ENCODE peak calls at places on chromosomes 13 and 19, in nine cellular contexts. J, D, R, H, E, N, Q, Y and M are unnamed samples.

GRCh38 chr19:43562698-43563241 is 12.6 kb downstream of the XRCC1 start:
- DNase-seq in J (peak), D (no peak), R (peak), H (no peak), E (no peak), N (no peak), Q (no peak), Y (peak), M (peak)

GRCh38 chr13:46961719-46962118 is 64.9 kb upstream of the HTR2A start:
- DNase-seq in J (peak), D (no peak), R (peak), H (no peak), E (no peak), N (peak), Q (no peak), Y (peak), M (peak)

GRCh38 chr19:29104605-29105241 is 108.2 kb downstream of the UQCRFS1 start:
- DNase-seq in J (no peak), D (no peak), R (no peak), H (no peak), E (no peak), N (no peak), Q (no peak), Y (no peak), M (no peak)

GRCh38 chr13:33867472-33867871 is 49.5 kb downstream of the RFC3 start:
- DNase-seq in J (no peak), D (no peak), R (no peak), H (no peak), E (no peak), N (no peak), Q (no peak), Y (no peak), M (no peak)

GRCh38 chr13:76992548-76993001 is 694 bp downstream of the CLN5 start:
- DNase-seq in J (peak), D (peak), R (peak), H (no peak), E (peak), N (no peak), Q (no peak), Y (peak), M (no peak)

GRCh38 chr13:24341439-24341838 is 32.1 kb downstream of the C1QTNF9 start:
- DNase-seq in J (peak), D (no peak), R (no peak), H (no peak), E (no peak), N (no peak), Q (no peak), Y (peak), M (no peak)

GRCh38 chr13:29754486-29754806 is 96.0 kb downstream of the UBL3 start:
- DNase-seq in J (peak), D (no peak), R (peak), H (no peak), E (peak), N (no peak), Q (no peak), Y (peak), M (no peak)

GRCh38 chr13:33509642-33510229 is 224.2 kb upstream of the STARD13 start:
- DNase-seq in J (peak), D (no peak), R (peak), H (no peak), E (no peak), N (no peak), Q (no peak), Y (peak), M (no peak)

GRCh38 chr13:48908381-48909087 is 67.2 kb upstream of the FNDC3A start:
- DNase-seq in J (peak), D (no peak), R (peak), H (no peak), E (no peak), N (no peak), Q (no peak), Y (peak), M (no peak)

GRCh38 chr13:21785990-21786389 is 115.1 kb downstream of the FGF9 start:
- DNase-seq in J (no peak), D (no peak), R (no peak), H (no peak), E (no peak), N (no peak), Q (no peak), Y (no peak), M (no peak)

GRCh38 chr19:1211494-1212234 is 6.1 kb downstream of the STK11 start:
- DNase-seq in J (no peak), D (no peak), R (peak), H (peak), E (peak), N (no peak), Q (no peak), Y (no peak), M (no peak)

GRCh38 chr13:106139407-106139806 is 396.1 kb downstream of the EFNB2 start:
- DNase-seq in J (peak), D (no peak), R (no peak), H (no peak), E (no peak), N (no peak), Q (no peak), Y (no peak), M (no peak)

GRCh38 chr13:66926851-66927524 is 303.1 kb downstream of the PCDH9 start:
- DNase-seq in J (peak), D (no peak), R (no peak), H (no peak), E (no peak), N (no peak), Q (no peak), Y (no peak), M (no peak)

GRCh38 chr13:70249332-70250064 is 141.2 kb upstream of the KLHL1 start:
- DNase-seq in J (peak), D (no peak), R (peak), H (no peak), E (no peak), N (peak), Q (no peak), Y (no peak), M (no peak)

GRCh38 chr13:98182153-98182552 is 5.1 kb upstream of the RNF113B start:
- DNase-seq in J (no peak), D (no peak), R (no peak), H (no peak), E (no peak), N (no peak), Q (no peak), Y (no peak), M (no peak)

GRCh38 chr19:31568724-31569123 is 219.5 kb upstream of the TSHZ3 start:
- DNase-seq in J (no peak), D (no peak), R (no peak), H (no peak), E (no peak), N (no peak), Q (no peak), Y (no peak), M (no peak)

GRCh38 chr19:46631481-46631880 is 4.5 kb downstream of the GNG8 start:
- DNase-seq in J (peak), D (no peak), R (no peak), H (peak), E (no peak), N (no peak), Q (no peak), Y (peak), M (no peak)

GRCh38 chr13:44307844-44308243 is 65.8 kb upstream of the SERP2 start:
- DNase-seq in J (no peak), D (no peak), R (no peak), H (no peak), E (no peak), N (no peak), Q (no peak), Y (no peak), M (no peak)

GRCh38 chr13:38570706-38571105 is 116.2 kb upstream of the FREM2 start:
- DNase-seq in J (no peak), D (no peak), R (no peak), H (no peak), E (no peak), N (no peak), Q (no peak), Y (no peak), M (no peak)

GRCh38 chr19:35991731-35992450 is 3.1 kb upstream of the SDHAF1 start:
- DNase-seq in J (no peak), D (no peak), R (peak), H (no peak), E (no peak), N (no peak), Q (no peak), Y (peak), M (no peak)

GRCh38 chr19:8631425-8631819 is 989 bp downstream of the NFILZ start:
- DNase-seq in J (peak), D (no peak), R (peak), H (no peak), E (no peak), N (no peak), Q (no peak), Y (peak), M (no peak)

GRCh38 chr13:110634558-110634957 is 19.2 kb downstream of the NAXD start:
- DNase-seq in J (peak), D (no peak), R (peak), H (no peak), E (no peak), N (no peak), Q (no peak), Y (peak), M (no peak)

GRCh38 chr13:34678154-34678553 is 263.9 kb upstream of the NBEA start:
- DNase-seq in J (peak), D (no peak), R (peak), H (no peak), E (no peak), N (no peak), Q (no peak), Y (no peak), M (no peak)

GRCh38 chr19:46297700-46298476 is 1.0 kb downstream of the HIF3A start:
- DNase-seq in J (peak), D (no peak), R (no peak), H (no peak), E (peak), N (no peak), Q (no peak), Y (no peak), M (no peak)

GRCh38 chr19:32810452-32810851 is 59.1 kb downstream of the SLC7A9 start:
- DNase-seq in J (no peak), D (no peak), R (no peak), H (no peak), E (no peak), N (no peak), Q (no peak), Y (no peak), M (no peak)

GRCh38 chr13:98963917-98964316 is 13.9 kb downstream of the DOCK9 start:
- DNase-seq in J (no peak), D (no peak), R (no peak), H (no peak), E (no peak), N (no peak), Q (no peak), Y (no peak), M (no peak)

GRCh38 chr19:47587295-47587694 is 14.3 kb upstream of the ZNF541 start:
- DNase-seq in J (peak), D (no peak), R (peak), H (no peak), E (no peak), N (no peak), Q (no peak), Y (peak), M (no peak)

DNA sequence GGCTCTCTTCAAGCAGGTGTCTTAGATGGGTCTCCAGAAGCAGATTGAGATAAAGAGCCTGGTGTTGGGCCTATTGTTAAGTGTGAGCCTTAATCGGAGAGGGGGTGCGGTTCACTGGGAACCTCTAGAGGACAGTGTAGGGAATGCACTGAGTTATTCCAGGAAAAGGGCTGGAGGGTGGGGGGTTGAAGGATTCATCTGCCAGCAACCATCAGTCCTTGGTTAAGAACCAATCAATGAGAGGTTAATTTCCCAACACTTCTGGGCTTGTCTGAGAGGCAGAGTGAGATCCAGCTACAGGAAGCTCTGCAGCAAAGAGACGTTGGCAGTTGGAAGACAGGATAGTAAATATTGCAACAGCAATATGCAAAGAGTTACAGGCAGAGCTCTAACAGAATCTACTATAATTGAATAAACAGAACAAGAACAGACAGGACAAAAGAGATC is 28.7 kb downstream of the CYP4F2 start:
- DNase-seq in J (peak), D (no peak), R (no peak), H (no peak), E (peak), N (no peak), Q (no peak), Y (peak), M (peak)
- TF ChIP-seq CTCF in J (peak), D (peak), R (peak), H (peak), E (peak), N (peak), Q (no peak), Y (peak), M (peak)

GRCh38 chr19:18496167-18496979 is 25.5 kb downstream of the ELL start:
- DNase-seq in J (peak), D (no peak), R (peak), H (no peak), E (no peak), N (no peak), Q (no peak), Y (peak), M (peak)
- TF ChIP-seq CTCF in J (no peak), D (no peak), R (no peak), H (peak), E (no peak), N (no peak), Q (no peak), Y (no peak), M (no peak)

DNA sequence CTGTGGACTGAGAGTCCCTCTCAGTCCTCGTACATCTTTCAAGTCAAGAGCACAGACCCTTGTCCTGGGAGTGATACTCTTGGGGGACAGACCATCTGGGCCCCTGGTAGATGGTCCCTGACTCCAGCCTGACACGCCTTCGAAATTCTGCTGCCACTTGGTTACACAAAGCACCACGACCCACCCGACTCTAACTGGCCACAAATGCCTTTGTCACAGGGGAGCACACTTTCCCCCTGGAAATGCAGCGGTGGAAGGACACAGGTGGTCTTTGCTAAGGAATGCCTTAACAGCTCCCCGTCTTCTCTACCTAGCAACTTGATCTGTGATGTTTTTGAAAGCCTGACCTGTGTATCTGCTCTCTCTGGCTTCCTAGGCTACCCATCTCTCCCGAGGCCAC is 13.8 kb upstream of the DHRS12 start:
- DNase-seq in J (no peak), D (no peak), R (no peak), H (no peak), E (no peak), N (no peak), Q (no peak), Y (no peak), M (no peak)
- TF ChIP-seq CTCF in J (no peak), D (no peak), R (no peak), H (no peak), E (no peak), N (no peak), Q (no peak), Y (no peak), M (no peak)

GRCh38 chr13:113488283-113488682 is 2.2 kb downstream of the DCUN1D2 start:
- DNase-seq in J (no peak), D (no peak), R (no peak), H (no peak), E (no peak), N (no peak), Q (no peak), Y (no peak), M (no peak)

GRCh38 chr13:113491418-113491883 is 940 bp upstream of the DCUN1D2 start:
- DNase-seq in J (peak), D (peak), R (no peak), H (no peak), E (peak), N (no peak), Q (peak), Y (peak), M (peak)

GRCh38 chr13:113489549-113490495 is 689 bp downstream of the DCUN1D2 start:
- DNase-seq in J (peak), D (peak), R (peak), H (no peak), E (peak), N (no peak), Q (peak), Y (peak), M (peak)

GRCh38 chr13:113490496-113491417 is at the start of gene DCUN1D2:
- DNase-seq in J (peak), D (peak), R (peak), H (peak), E (peak), N (peak), Q (peak), Y (peak), M (peak)

DNA sequence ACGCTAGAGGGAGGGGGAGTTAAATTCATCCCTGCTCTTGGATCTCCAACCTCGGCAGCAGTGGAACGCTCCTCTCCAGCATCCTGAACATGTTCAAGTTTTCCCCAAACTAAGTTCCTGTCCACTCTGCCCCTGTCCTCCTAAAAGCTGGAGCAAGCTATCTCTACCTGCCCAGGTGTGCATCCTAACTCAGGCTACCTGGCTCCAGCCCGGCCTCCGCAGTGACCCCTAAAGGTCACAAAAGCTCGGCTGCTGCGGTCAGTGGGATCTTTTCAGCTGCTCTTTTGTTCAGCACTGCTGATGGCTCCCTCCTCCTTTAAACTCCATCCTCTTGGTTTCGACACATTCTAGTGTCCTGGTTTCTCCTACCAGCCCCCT is 1.4 kb downstream of the DCUN1D2 start:
- DNase-seq in J (no peak), D (peak), R (no peak), H (no peak), E (peak), N (no peak), Q (no peak), Y (peak), M (no peak)
- TF ChIP-seq CTCF in J (no peak), D (peak), R (no peak), H (no peak), E (no peak), N (no peak), Q (no peak), Y (no peak), M (no peak)